ENCODE peak calls at places on chromosomes 1 and 21, in nine cellular contexts. U is stimulated activated CD4-positive, alpha-beta T cell treated with anti-CD3 and anti-CD28 coated beads, Interleukin-1b, Interleukin-23, amount 100 ng/mL, for 24 hours; H is cortex of kidney; S is RKO; C is NCI-H2171; V is stimulated activated CD8-positive, alpha-beta memory T cell treated with anti-CD3 and anti-CD28 coated beads, Interleukin-4, amount 100 ng/mL, for 4 hours; F is kidney epithelial cell; T is NCI-H1092 treated with DMSO at 0.1 percent for 48 hours; Y is GDM1. J is an unnamed sample.

GRCh38 chr1:176976236-176976635 is 188.3 kb downstream of the ASTN1 start:
- DNase-seq in F (no peak), S (no peak), V (no peak), T (no peak), H (no peak), U (no peak), C (no peak), Y (no peak), J (no peak)

GRCh38 chr1:13807213-13807612 is 107.2 kb downstream of the PRDM2 start:
- DNase-seq in C (no peak), S (no peak), T (no peak), Y (no peak), H (no peak), F (no peak), V (no peak), U (no peak), J (peak)

GRCh38 chr1:78840447-78841251 is 165.9 kb downstream of the ADGRL4 start:
- DNase-seq in F (peak), H (no peak), Y (no peak), U (no peak), T (peak), C (peak), V (no peak), S (no peak), J (no peak)

GRCh38 chr21:18041012-18041411 is 203.6 kb upstream of the CHODL start:
- DNase-seq in F (no peak), S (peak), T (peak), Y (no peak), C (peak), H (no peak), V (no peak), U (no peak), J (no peak)

GRCh38 chr1:245742891-245743290 is 588.1 kb downstream of the KIF26B start:
- DNase-seq in F (peak), C (no peak), Y (no peak), H (no peak), S (no peak), U (no peak), T (no peak), V (no peak), J (no peak)

GRCh38 chr21:43333301-43334062 is 93.4 kb downstream of the SIK1 start:
- DNase-seq in V (no peak), Y (no peak), S (no peak), T (peak), U (no peak), F (peak), C (no peak), H (no peak), J (peak)

GRCh38 chr1:14740466-14740865 is 142.0 kb downstream of the KAZN start:
- DNase-seq in H (no peak), F (no peak), Y (no peak), T (no peak), S (no peak), V (no peak), U (no peak), C (no peak), J (no peak)

GRCh38 chr21:31213787-31214186 is 130.3 kb downstream of the TIAM1 start:
- DNase-seq in T (peak), C (no peak), H (no peak), U (no peak), F (no peak), S (no peak), Y (no peak), V (no peak), J (no peak)

GRCh38 chr1:4137621-4138390 is 237.7 kb upstream of the C1orf174 start:
- DNase-seq in F (no peak), T (no peak), S (no peak), V (no peak), C (no peak), U (no peak), Y (no peak), H (no peak), J (no peak)

GRCh38 chr1:58858344-58858673 is 74.5 kb upstream of the JUN start:
- DNase-seq in Y (no peak), U (no peak), F (no peak), V (no peak), C (no peak), H (no peak), T (no peak), S (no peak), J (no peak)

GRCh38 chr1:236868625-236869467 is 73.8 kb downstream of the MTR start:
- DNase-seq in V (no peak), T (peak), C (no peak), U (peak), Y (peak), F (peak), S (peak), H (no peak), J (no peak)

GRCh38 chr1:1460540-1461130 is 10.9 kb upstream of the ATAD3B start:
- DNase-seq in Y (no peak), S (no peak), U (no peak), H (no peak), F (no peak), C (no peak), V (no peak), T (no peak), J (no peak)

GRCh38 chr21:44065428-44065827 is 41.8 kb upstream of the PWP2 start:
- DNase-seq in U (no peak), C (no peak), Y (peak), H (no peak), S (peak), T (no peak), V (peak), F (no peak), J (no peak)

GRCh38 chr1:163885510-163885909 is 563.8 kb downstream of the NUF2 start:
- DNase-seq in C (no peak), U (no peak), Y (no peak), H (no peak), V (no peak), F (no peak), S (no peak), T (no peak), J (no peak)

GRCh38 chr1:213604477-213604876 is 383.3 kb upstream of the PROX1 start:
- DNase-seq in Y (no peak), S (no peak), V (no peak), H (no peak), U (no peak), F (no peak), T (no peak), C (no peak), J (no peak)

GRCh38 chr1:223708001-223708359 is 4.4 kb upstream of the CAPN2 start:
- DNase-seq in T (peak), Y (no peak), H (no peak), V (no peak), S (no peak), F (no peak), U (no peak), C (no peak), J (no peak)

GRCh38 chr1:111801071-111801850 is 45.6 kb downstream of the DDX20 start:
- DNase-seq in S (no peak), Y (no peak), H (no peak), C (no peak), F (no peak), T (no peak), U (no peak), V (no peak), J (no peak)

GRCh38 chr21:42375141-42375905 is 9.0 kb upstream of the TFF1 start:
- DNase-seq in V (no peak), S (no peak), F (no peak), Y (no peak), U (no peak), T (peak), H (no peak), C (peak), J (no peak)

GRCh38 chr1:43049487-43049886 is 90.8 kb upstream of the SLC2A1 start:
- DNase-seq in C (no peak), T (no peak), S (no peak), Y (no peak), V (no peak), U (no peak), F (no peak), H (no peak), J (no peak)

J was measured in 8988T.